ENCODE peak calls at places on chromosomes 12 and 14, in nine cellular contexts. Z is AG10803, Q is OCI-LY7, N is RWPE2, O is uterus, G is sigmoid colon, X is mesothelial cell of epicardium, S is upper lobe of right lung, E is GM13977. H is an unnamed sample.

GRCh38 chr12:63826002-63826585 is 18.4 kb upstream of the SRGAP1 start:
- DNase-seq in N (no peak), O (no peak), S (no peak), X (no peak), G (no peak), Q (peak), E (peak), Z (peak), H (no peak)

GRCh38 chr12:69275471-69275891 is 36.1 kb downstream of the CPSF6 start:
- DNase-seq in Z (peak), S (no peak), G (no peak), Q (no peak), X (no peak), N (no peak), E (no peak), O (no peak), H (no peak)

GRCh38 chr12:23464241-23464812 is 485.1 kb downstream of the SOX5 start:
- DNase-seq in S (peak), Q (no peak), O (no peak), Z (no peak), X (no peak), N (no peak), E (no peak), G (no peak), H (no peak)

GRCh38 chr14:100045687-100046344 is 19.4 kb upstream of the EVL start:
- DNase-seq in G (no peak), Z (peak), O (no peak), X (no peak), E (no peak), S (no peak), Q (no peak), N (no peak), H (no peak)

GRCh38 chr14:55891692-55892091 is 226.5 kb upstream of the PELI2 start:
- DNase-seq in N (no peak), Q (no peak), Z (no peak), E (no peak), O (no peak), X (no peak), S (no peak), G (no peak), H (no peak)

GRCh38 chr12:116690016-116690709 is 47.7 kb downstream of the SPRING1 start:
- DNase-seq in E (no peak), S (no peak), N (no peak), G (no peak), O (no peak), X (no peak), Z (no peak), Q (no peak), H (no peak)

GRCh38 chr14:103500148-103500990 is 22.3 kb downstream of the CKB start:
- DNase-seq in Q (peak), X (peak), O (peak), S (peak), N (no peak), G (peak), E (peak), Z (peak), H (peak)

GRCh38 chr14:38616959-38617358 is 361.1 kb upstream of the CLEC14A start:
- DNase-seq in O (no peak), X (no peak), N (no peak), Z (peak), S (peak), E (no peak), Q (no peak), G (no peak), H (no peak)

GRCh38 chr12:127241056-127241830 is 1025.7 kb upstream of the TMEM132C start:
- DNase-seq in Z (peak), S (no peak), O (no peak), E (no peak), X (no peak), N (peak), G (no peak), Q (no peak), H (no peak)

DNA sequence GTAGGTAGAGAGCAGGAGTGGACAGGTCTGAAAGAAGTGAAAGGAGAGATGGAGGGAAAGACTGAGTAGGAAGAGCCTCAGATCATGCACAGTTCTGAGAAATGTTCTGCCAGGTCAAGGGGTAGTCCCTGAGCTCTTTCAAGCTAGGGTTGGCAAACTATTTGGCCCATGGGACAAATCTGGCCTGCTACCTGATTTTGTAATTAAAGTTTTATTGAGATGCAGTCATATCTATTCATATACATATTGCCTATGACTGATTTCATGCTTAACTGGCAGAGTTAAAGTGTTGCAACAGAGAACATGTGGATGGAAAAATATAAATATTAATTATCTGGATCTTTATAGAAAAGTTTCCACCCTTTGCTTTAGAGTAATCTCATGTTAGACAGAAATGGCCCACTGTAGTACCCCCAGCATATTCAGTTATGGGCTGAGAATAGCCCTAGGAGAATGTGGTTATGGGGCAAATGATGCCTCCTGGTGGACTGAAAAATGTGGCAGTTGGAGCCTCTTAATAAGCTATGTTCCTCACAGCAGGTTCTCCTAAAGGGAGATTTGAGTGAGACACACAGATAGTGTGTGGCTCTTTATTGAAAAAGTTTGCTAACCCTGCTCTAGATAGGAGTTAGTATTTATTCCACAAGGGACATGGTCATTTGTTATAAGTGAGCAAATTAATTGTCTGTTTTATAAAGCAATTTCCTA is 476.9 kb downstream of the LRIG3 start:
- DNase-seq in N (no peak), Q (peak), Z (peak), X (no peak), G (no peak), S (no peak), E (peak), O (no peak), H (no peak)
- TF ChIP-seq CTCF in N (peak), Q (peak), Z (peak), X (peak), G (no peak), S (peak), E (peak), O (peak), H (peak)

DNA sequence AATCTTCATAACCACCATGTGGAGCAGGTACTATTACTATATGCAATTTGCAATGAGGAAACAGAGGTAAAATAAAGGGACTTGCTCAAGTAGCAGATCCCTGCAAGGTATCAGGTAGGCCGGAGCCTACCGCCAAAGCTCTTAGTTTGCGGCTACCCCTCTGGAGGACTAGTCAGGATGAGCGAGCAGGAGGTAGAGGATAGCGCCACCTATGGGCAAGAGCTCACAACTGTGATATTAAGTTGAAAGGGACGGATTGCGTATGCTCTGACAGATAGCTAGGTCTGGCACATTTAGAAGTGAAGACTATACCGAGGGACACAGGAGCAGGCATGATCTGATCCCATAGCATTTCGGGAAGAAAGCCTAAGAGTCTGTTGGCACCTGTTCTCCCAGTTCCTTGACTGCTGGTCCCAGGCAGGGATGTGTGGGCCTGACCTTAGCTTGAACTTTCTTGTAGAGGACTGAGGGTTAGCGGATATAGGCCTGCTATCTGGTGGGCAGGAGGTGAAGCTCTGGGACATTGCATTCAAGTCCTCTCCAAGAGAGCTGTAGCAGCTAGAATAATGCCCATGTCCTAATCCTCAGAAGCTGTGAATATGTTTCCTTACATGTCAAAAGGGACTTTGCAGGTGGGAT is 48.0 kb downstream of the SLC17A8 start:
- DNase-seq in Q (peak), Z (peak), O (no peak), X (no peak), E (peak), S (no peak), G (no peak), N (no peak), H (peak)
- TF ChIP-seq CTCF in Q (peak), Z (peak), O (no peak), X (no peak), E (peak), S (peak), G (no peak), N (peak), H (peak)

DNA sequence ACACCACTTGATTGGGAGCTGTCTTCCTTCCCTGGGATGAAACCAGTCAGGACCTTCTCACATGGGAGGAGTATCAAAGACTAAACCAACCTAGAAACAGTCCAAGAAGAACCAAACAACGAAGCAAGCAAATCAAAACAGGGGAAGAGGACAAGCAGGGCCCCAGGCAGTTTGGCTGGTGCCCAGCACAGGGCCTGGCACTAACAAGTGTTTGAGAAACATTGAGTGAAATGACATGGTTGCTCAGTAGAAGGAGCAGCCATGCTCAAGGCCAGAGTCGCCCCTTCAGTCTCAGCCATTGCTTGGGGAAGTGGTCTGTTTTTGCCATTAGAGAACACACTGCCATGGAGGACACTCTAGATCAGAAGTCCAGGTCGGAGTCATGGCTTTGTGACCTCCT is 323.1 kb downstream of the CACNA1C start:
- DNase-seq in X (no peak), E (no peak), G (peak), S (no peak), O (no peak), Z (no peak), N (peak), Q (no peak), H (no peak)
- TF ChIP-seq CTCF in X (no peak), E (no peak), G (no peak), S (no peak), O (no peak), Z (no peak), N (no peak), Q (no peak), H (no peak)

GRCh38 chr12:124379938-124380754 is 85.3 kb downstream of the RFLNA start:
- DNase-seq in O (peak), Z (peak), S (peak), N (no peak), G (peak), X (no peak), Q (no peak), E (no peak), H (no peak)
- TF ChIP-seq CTCF in O (peak), Z (peak), S (peak), N (peak), G (peak), X (peak), Q (no peak), E (no peak), H (no peak)

GRCh38 chr12:5889381-5890047 is 55.5 kb downstream of the ANO2 start:
- DNase-seq in O (no peak), Z (no peak), X (no peak), S (no peak), N (no peak), Q (peak), G (no peak), E (no peak), H (no peak)
- TF ChIP-seq CTCF in O (no peak), Z (no peak), X (no peak), S (no peak), N (no peak), Q (peak), G (no peak), E (no peak), H (peak)

GRCh38 chr12:12017798-12018197 is 52.9 kb upstream of the BCL2L14 start:
- DNase-seq in S (no peak), X (no peak), Z (no peak), Q (no peak), N (no peak), O (no peak), G (no peak), E (no peak), H (no peak)
- TF ChIP-seq CTCF in S (no peak), X (no peak), Z (peak), Q (peak), N (no peak), O (no peak), G (no peak), E (peak), H (peak)

GRCh38 chr14:34875031-34875922 is at the start of gene BAZ1A:
- DNase-seq in O (peak), E (peak), X (no peak), Q (peak), N (peak), Z (peak), G (peak), S (peak), H (peak)
- TF ChIP-seq CTCF in O (peak), E (no peak), X (no peak), Q (no peak), N (peak), Z (no peak), G (peak), S (peak), H (peak)

GRCh38 chr14:89667983-89668382 is 250.9 kb upstream of the FOXN3 start:
- DNase-seq in G (no peak), E (no peak), S (no peak), Q (no peak), O (no peak), N (no peak), X (no peak), Z (no peak), H (no peak)
- TF ChIP-seq CTCF in G (no peak), E (no peak), S (no peak), Q (no peak), O (no peak), N (no peak), X (no peak), Z (no peak), H (no peak)

GRCh38 chr12:55256831-55257230 is 12.4 kb downstream of the OR6C74 start:
- DNase-seq in O (no peak), N (no peak), E (no peak), G (no peak), Z (no peak), S (no peak), X (no peak), Q (no peak), H (no peak)

GRCh38 chr12:55258288-55258687 is 13.9 kb downstream of the OR6C74 start:
- DNase-seq in S (no peak), G (no peak), E (no peak), Q (no peak), Z (no peak), N (no peak), O (no peak), X (no peak), H (no peak)
- TF ChIP-seq CTCF in S (no peak), G (no peak), E (no peak), Q (no peak), Z (no peak), N (no peak), O (no peak), X (no peak), H (no peak)

DNA sequence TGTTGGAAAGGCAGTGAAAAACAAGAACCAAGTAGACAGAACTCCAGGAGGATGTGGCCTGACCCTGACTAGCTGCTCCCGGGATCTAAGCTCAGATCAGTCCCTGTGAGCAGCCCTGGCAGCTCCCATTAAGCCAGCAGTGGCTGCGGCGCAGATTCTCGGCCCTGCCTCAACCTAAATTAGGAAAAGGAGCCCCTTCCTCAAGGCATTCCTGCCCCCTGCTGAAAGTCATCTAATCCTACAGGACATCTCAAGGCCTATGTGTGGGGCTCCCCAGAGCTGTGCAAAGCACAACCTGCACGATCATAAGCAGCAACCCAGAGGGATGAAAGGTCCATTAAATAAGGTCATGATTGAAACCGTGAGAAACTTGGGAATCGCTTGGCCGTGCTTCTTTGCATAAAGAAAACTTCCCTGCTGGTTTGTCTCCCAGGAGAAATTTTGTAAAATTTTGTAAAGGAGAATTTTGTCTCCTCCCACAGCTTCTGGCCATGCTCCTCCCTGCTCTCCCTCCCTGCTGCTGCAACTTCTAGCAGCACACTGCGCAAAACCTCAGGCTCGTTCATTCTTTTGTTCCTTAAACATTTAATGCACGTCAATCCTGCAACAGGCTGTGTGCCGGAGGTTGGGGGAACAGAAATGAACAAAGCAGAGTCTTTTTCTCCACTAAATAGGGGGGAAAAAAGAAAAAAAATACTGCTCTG is 96.6 kb upstream of the SLC35F4 start:
- DNase-seq in X (no peak), Z (no peak), S (no peak), Q (no peak), G (no peak), O (peak), N (no peak), E (no peak), H (peak)
- TF ChIP-seq CTCF in X (no peak), Z (no peak), S (no peak), Q (no peak), G (no peak), O (no peak), N (no peak), E (no peak), H (peak)